ENCODE peak calls at places on chromosome 7, in five cellular contexts. S is transverse colon, A is fibroblast of lung, E is PC-3, K is cardiac muscle cell. I is an unnamed sample.

GRCh38 chr7:140003913-140004382 is 58.8 kb downstream of the PARP12 start:
- DNase-seq in S (peak), K (peak), E (peak), A (peak), I (no peak)

GRCh38 chr7:131424219-131424822 is 96.6 kb downstream of the MKLN1 start:
- DNase-seq in E (peak), K (peak), A (peak), S (no peak), I (no peak)

GRCh38 chr7:155291729-155292128 is 5.9 kb upstream of the INSIG1 start:
- DNase-seq in E (no peak), S (no peak), K (no peak), A (no peak), I (no peak)

GRCh38 chr7:44595934-44596635 is 10.3 kb upstream of the OGDH start:
- DNase-seq in K (peak), A (no peak), E (no peak), S (no peak), I (no peak)

GRCh38 chr7:129824291-129825004 is 128.3 kb downstream of the UBE2H start:
- DNase-seq in S (no peak), K (no peak), A (no peak), E (no peak), I (peak)

GRCh38 chr7:124779194-124779593 is 13.6 kb upstream of the GPR37 start:
- DNase-seq in S (no peak), E (no peak), K (no peak), A (no peak), I (no peak)

GRCh38 chr7:2497500-2498336 is 21.5 kb upstream of the GRIFIN start:
- DNase-seq in K (no peak), E (no peak), S (no peak), A (no peak), I (peak)

GRCh38 chr7:28524978-28525377 is 112.7 kb downstream of the CREB5 start:
- DNase-seq in A (no peak), S (no peak), E (no peak), K (no peak), I (no peak)

GRCh38 chr7:44073664-44074348 is 8.4 kb upstream of the PGAM2 start:
- DNase-seq in S (peak), A (peak), E (peak), K (no peak), I (peak)

GRCh38 chr7:151851160-151851751 is 25.7 kb downstream of the PRKAG2 start:
- DNase-seq in E (peak), S (no peak), K (no peak), A (no peak), I (no peak)

GRCh38 chr7:1033546-1034145 is 10.7 kb upstream of the GPR146 start:
- DNase-seq in K (no peak), S (no peak), A (no peak), E (no peak), I (peak)

GRCh38 chr7:7989133-7989984 is 20.8 kb downstream of the GLCCI1 start:
- DNase-seq in K (no peak), E (no peak), A (no peak), S (no peak), I (no peak)
- H3K4me3 ChIP-seq in K (no peak), E (peak), A (peak), S (no peak), I (peak)

GRCh38 chr7:11213246-11213645 is 239.6 kb downstream of the PHF14 start:
- DNase-seq in A (no peak), S (no peak), K (no peak), E (no peak), I (no peak)
- H3K27ac ChIP-seq in A (no peak), S (no peak), K (no peak), E (peak), I (no peak)

GRCh38 chr7:91164531-91164930 is 99.7 kb upstream of the FZD1 start:
- DNase-seq in S (no peak), A (no peak), E (no peak), K (no peak), I (no peak)
- H3K4me3 ChIP-seq in S (no peak), A (no peak), E (no peak), K (no peak), I (no peak)

DNA sequence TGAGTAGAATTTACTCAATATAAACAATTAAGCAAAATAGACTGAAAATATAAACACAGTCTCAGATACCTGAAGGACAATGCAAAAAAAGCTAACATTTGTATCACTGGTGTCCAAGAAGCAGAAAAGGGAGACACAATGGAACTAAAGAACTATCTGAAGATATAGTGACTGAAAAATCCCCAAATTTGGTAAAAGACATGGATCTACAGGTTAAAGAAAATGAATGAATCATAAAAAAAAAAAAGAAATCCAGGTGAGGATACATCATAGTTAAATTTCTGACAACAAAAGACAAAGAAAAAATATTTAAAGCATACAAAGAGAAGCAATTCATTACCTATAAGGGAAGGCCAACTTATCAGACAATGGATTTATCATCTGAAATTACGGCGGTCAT is 114.7 kb upstream of the PPP1R3A start:
- DNase-seq in A (no peak), K (no peak), E (no peak), S (no peak), I (no peak)
- H3K27ac ChIP-seq in A (no peak), K (no peak), E (no peak), S (no peak), I (no peak)

GRCh38 chr7:137771273-137771672 is 75.5 kb downstream of the DGKI start:
- DNase-seq in E (no peak), S (no peak), K (no peak), A (no peak), I (no peak)

GRCh38 chr7:137771679-137772078 is 75.1 kb downstream of the DGKI start:
- DNase-seq in K (no peak), A (peak), E (no peak), S (no peak), I (no peak)

GRCh38 chr7:137772221-137772620 is 74.6 kb downstream of the DGKI start:
- DNase-seq in S (no peak), K (no peak), E (no peak), A (peak), I (no peak)

GRCh38 chr7:137774793-137775201 is 72.0 kb downstream of the DGKI start:
- DNase-seq in K (no peak), E (peak), S (no peak), A (peak), I (no peak)

DNA sequence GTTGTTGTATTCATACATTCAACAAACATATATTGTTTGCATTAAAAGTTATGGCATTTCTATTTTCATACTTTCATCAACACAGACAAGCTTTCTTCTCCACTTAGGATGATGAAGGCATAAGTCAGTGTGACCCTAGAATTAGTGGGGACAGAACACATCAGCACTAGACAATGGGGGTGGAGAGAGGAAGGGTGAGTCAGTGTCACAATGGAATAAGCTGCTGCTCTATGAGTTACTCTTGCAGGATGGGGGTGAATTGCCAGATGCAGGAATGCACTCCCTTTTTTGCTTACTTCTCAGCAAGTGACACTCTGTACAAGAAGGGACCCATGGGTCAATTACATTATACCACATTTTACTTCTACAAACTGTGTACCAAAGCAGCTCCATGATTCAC is 74.0 kb downstream of the DGKI start:
- DNase-seq in A (peak), E (peak), S (no peak), K (no peak), I (no peak)
- H3K4me3 ChIP-seq in A (no peak), E (no peak), S (no peak), K (no peak), I (no peak)